ENCODE peak calls at places on chromosome 18, in ten cellular contexts. X is thoracic aorta, A is MV-4-11, F is Daoy, H is 8988T, C is Kasumi-1, K is AG08396, M is NCI-H774, B is AG04450, I is glutamatergic neuron. Y is an unnamed sample.

GRCh38 chr18:33051397-33051796 is 278.6 kb upstream of the KLHL14 start:
- DNase-seq in X (no peak), A (no peak), F (peak; percentile 9), H (no peak), C (no peak), K (no peak), M (peak; percentile 73), B (no peak), I (no peak), Y (no peak)

GRCh38 chr18:44969214-44969842 is 288.6 kb downstream of the SETBP1 start:
- DNase-seq in X (no peak), A (no peak), F (no peak), H (no peak), C (no peak), K (no peak), M (no peak), B (no peak), I (no peak), Y (no peak)

GRCh38 chr18:70499218-70499691 is 210.4 kb downstream of the SOCS6 start:
- DNase-seq in X (no peak), A (no peak), F (peak; percentile 41), H (no peak), C (no peak), K (no peak), M (no peak), B (no peak), I (no peak), Y (no peak)

GRCh38 chr18:6219116-6219717 is 195.5 kb downstream of the L3MBTL4 start:
- DNase-seq in X (no peak), A (peak; percentile 47), F (peak; percentile 54), H (no peak), C (no peak), K (peak; percentile 69), M (no peak), B (peak; percentile 43), I (peak; percentile 81), Y (peak; percentile 2)

GRCh38 chr18:44259610-44260009 is 421.1 kb upstream of the SETBP1 start:
- DNase-seq in X (no peak), A (no peak), F (no peak), H (no peak), C (no peak), K (no peak), M (no peak), B (no peak), I (no peak), Y (no peak)

GRCh38 chr18:51447351-51447896 is 249.9 kb upstream of the MEX3C start:
- DNase-seq in X (no peak), A (no peak), F (no peak), H (no peak), C (no peak), K (no peak), M (no peak), B (no peak), I (no peak), Y (no peak)

GRCh38 chr18:10170375-10170774 is 256.6 kb downstream of the VAPA start:
- DNase-seq in X (no peak), A (no peak), F (no peak), H (no peak), C (no peak), K (no peak), M (peak; percentile 83), B (no peak), I (no peak), Y (no peak)

GRCh38 chr18:74928194-74928968 is 280.6 kb downstream of the PTGR3 start:
- DNase-seq in X (no peak), A (no peak), F (no peak), H (no peak), C (no peak), K (no peak), M (no peak), B (no peak), I (no peak), Y (no peak)

GRCh38 chr18:6557052-6557451 is 142.3 kb upstream of the L3MBTL4 start:
- DNase-seq in X (no peak), A (no peak), F (no peak), H (no peak), C (no peak), K (no peak), M (no peak), B (no peak), I (no peak), Y (no peak)

GRCh38 chr18:51623653-51624052 is 426.2 kb upstream of the MEX3C start:
- DNase-seq in X (no peak), A (peak; percentile 5), F (no peak), H (no peak), C (no peak), K (no peak), M (no peak), B (no peak), I (no peak), Y (no peak)